ENCODE peak calls at places on chromosomes 6 and 20, in four cellular contexts. One of them, this sample, is unnamed.

GRCh38 chr6:157865249-157865648 is 42.2 kb downstream of the SNX9 start:
- DNase-seq in fibroblast of the aortic adventitia: no peak
- DNase-seq in left ventricle myocardium inferior: no peak
- DNase-seq in A549: no peak
- DNase-seq in this sample: no peak

GRCh38 chr6:6712979-6713514 is 124.5 kb downstream of the LY86 start:
- DNase-seq in fibroblast of the aortic adventitia: peak
- DNase-seq in left ventricle myocardium inferior: no peak
- DNase-seq in A549: no peak
- DNase-seq in this sample: no peak

GRCh38 chr6:16322666-16323312 is 84.4 kb downstream of the GMPR start:
- DNase-seq in left ventricle myocardium inferior: peak
- DNase-seq in fibroblast of the aortic adventitia: peak
- DNase-seq in A549: no peak
- DNase-seq in this sample: peak

GRCh38 chr6:85684125-85684808 is 41.6 kb upstream of the SYNCRIP start:
- DNase-seq in A549: no peak
- DNase-seq in left ventricle myocardium inferior: no peak
- DNase-seq in fibroblast of the aortic adventitia: no peak
- DNase-seq in this sample: no peak

GRCh38 chr6:88728756-88729155 is 234.7 kb downstream of the RNGTT start:
- DNase-seq in left ventricle myocardium inferior: no peak
- DNase-seq in fibroblast of the aortic adventitia: no peak
- DNase-seq in A549: no peak
- DNase-seq in this sample: no peak

GRCh38 chr20:50304883-50305635 is 114.4 kb downstream of the CEBPB start:
- DNase-seq in left ventricle myocardium inferior: peak
- DNase-seq in fibroblast of the aortic adventitia: peak
- DNase-seq in A549: no peak
- DNase-seq in this sample: peak

GRCh38 chr6:150929403-150929802 is 63.9 kb downstream of the MTHFD1L start:
- DNase-seq in left ventricle myocardium inferior: no peak
- DNase-seq in A549: no peak
- DNase-seq in fibroblast of the aortic adventitia: peak
- DNase-seq in this sample: no peak

GRCh38 chr6:112626468-112627082 is 279.4 kb downstream of the RFPL4B start:
- DNase-seq in A549: no peak
- DNase-seq in left ventricle myocardium inferior: no peak
- DNase-seq in fibroblast of the aortic adventitia: peak
- DNase-seq in this sample: peak

GRCh38 chr6:24064832-24065231 is 61.2 kb upstream of the NRSN1 start:
- DNase-seq in fibroblast of the aortic adventitia: no peak
- DNase-seq in A549: no peak
- DNase-seq in left ventricle myocardium inferior: no peak
- DNase-seq in this sample: peak

GRCh38 chr6:97864366-97864765 is 581.4 kb upstream of the MMS22L start:
- DNase-seq in A549: no peak
- DNase-seq in fibroblast of the aortic adventitia: no peak
- DNase-seq in left ventricle myocardium inferior: no peak
- DNase-seq in this sample: no peak

GRCh38 chr6:48036316-48036715 is 74.7 kb downstream of the PTCHD4 start:
- DNase-seq in left ventricle myocardium inferior: no peak
- DNase-seq in A549: no peak
- DNase-seq in fibroblast of the aortic adventitia: peak
- DNase-seq in this sample: peak

GRCh38 chr6:153392156-153392555 is 261.1 kb upstream of the RGS17 start:
- DNase-seq in fibroblast of the aortic adventitia: no peak
- DNase-seq in A549: no peak
- DNase-seq in left ventricle myocardium inferior: no peak
- DNase-seq in this sample: peak

GRCh38 chr6:73929421-73929820 is 233.4 kb downstream of the CD109 start:
- DNase-seq in A549: no peak
- DNase-seq in fibroblast of the aortic adventitia: no peak
- DNase-seq in left ventricle myocardium inferior: no peak
- DNase-seq in this sample: no peak

GRCh38 chr6:11161031-11161966 is 49.8 kb upstream of the ERVFRD-1 start:
- DNase-seq in fibroblast of the aortic adventitia: no peak
- DNase-seq in left ventricle myocardium inferior: no peak
- DNase-seq in A549: no peak
- DNase-seq in this sample: no peak

GRCh38 chr20:38272961-38273360 is 12.4 kb upstream of the KIAA1755 start:
- DNase-seq in A549: no peak
- DNase-seq in left ventricle myocardium inferior: no peak
- DNase-seq in fibroblast of the aortic adventitia: peak
- DNase-seq in this sample: peak

GRCh38 chr6:152232494-152233151 is 404.5 kb downstream of the SYNE1 start:
- DNase-seq in left ventricle myocardium inferior: peak
- DNase-seq in fibroblast of the aortic adventitia: peak
- DNase-seq in A549: no peak
- DNase-seq in this sample: peak

GRCh38 chr6:136791296-136792065 is 796 bp downstream of the MAP3K5 start:
- DNase-seq in fibroblast of the aortic adventitia: peak
- DNase-seq in left ventricle myocardium inferior: peak
- DNase-seq in A549: peak
- DNase-seq in this sample: peak

GRCh38 chr6:365835-366234 is 25.7 kb upstream of the IRF4 start:
- DNase-seq in left ventricle myocardium inferior: no peak
- DNase-seq in fibroblast of the aortic adventitia: no peak
- DNase-seq in A549: no peak
- DNase-seq in this sample: no peak

GRCh38 chr6:48978016-48978415 is 485.0 kb downstream of the MMUT start:
- DNase-seq in left ventricle myocardium inferior: no peak
- DNase-seq in A549: no peak
- DNase-seq in fibroblast of the aortic adventitia: peak
- DNase-seq in this sample: peak

GRCh38 chr6:88631830-88632229 is 331.6 kb downstream of the RNGTT start:
- DNase-seq in fibroblast of the aortic adventitia: no peak
- DNase-seq in A549: no peak
- DNase-seq in left ventricle myocardium inferior: no peak
- DNase-seq in this sample: no peak

GRCh38 chr6:79949235-79949634 is 1.9 kb upstream of the ELOVL4 start:
- DNase-seq in fibroblast of the aortic adventitia: peak
- DNase-seq in left ventricle myocardium inferior: no peak
- DNase-seq in A549: peak
- DNase-seq in this sample: peak

GRCh38 chr20:57194154-57194553 is 72.3 kb downstream of the BMP7 start:
- DNase-seq in fibroblast of the aortic adventitia: no peak
- DNase-seq in A549: no peak
- DNase-seq in left ventricle myocardium inferior: no peak
- DNase-seq in this sample: no peak

GRCh38 chr6:25963426-25964123 is 973 bp downstream of the TRIM38 start:
- DNase-seq in left ventricle myocardium inferior: no peak
- DNase-seq in A549: no peak
- DNase-seq in fibroblast of the aortic adventitia: peak
- DNase-seq in this sample: peak

GRCh38 chr20:24990810-24991252 is 1.7 kb downstream of the APMAP start:
- DNase-seq in A549: no peak
- DNase-seq in left ventricle myocardium inferior: no peak
- DNase-seq in fibroblast of the aortic adventitia: no peak
- DNase-seq in this sample: no peak

GRCh38 chr6:16420715-16421461 is 182.5 kb downstream of the GMPR start:
- DNase-seq in A549: no peak
- DNase-seq in fibroblast of the aortic adventitia: peak
- DNase-seq in left ventricle myocardium inferior: no peak
- DNase-seq in this sample: peak

GRCh38 chr20:37992802-37993538 is 40.3 kb downstream of the TTI1 start:
- DNase-seq in left ventricle myocardium inferior: peak
- DNase-seq in A549: peak
- DNase-seq in fibroblast of the aortic adventitia: peak
- DNase-seq in this sample: peak

DNA sequence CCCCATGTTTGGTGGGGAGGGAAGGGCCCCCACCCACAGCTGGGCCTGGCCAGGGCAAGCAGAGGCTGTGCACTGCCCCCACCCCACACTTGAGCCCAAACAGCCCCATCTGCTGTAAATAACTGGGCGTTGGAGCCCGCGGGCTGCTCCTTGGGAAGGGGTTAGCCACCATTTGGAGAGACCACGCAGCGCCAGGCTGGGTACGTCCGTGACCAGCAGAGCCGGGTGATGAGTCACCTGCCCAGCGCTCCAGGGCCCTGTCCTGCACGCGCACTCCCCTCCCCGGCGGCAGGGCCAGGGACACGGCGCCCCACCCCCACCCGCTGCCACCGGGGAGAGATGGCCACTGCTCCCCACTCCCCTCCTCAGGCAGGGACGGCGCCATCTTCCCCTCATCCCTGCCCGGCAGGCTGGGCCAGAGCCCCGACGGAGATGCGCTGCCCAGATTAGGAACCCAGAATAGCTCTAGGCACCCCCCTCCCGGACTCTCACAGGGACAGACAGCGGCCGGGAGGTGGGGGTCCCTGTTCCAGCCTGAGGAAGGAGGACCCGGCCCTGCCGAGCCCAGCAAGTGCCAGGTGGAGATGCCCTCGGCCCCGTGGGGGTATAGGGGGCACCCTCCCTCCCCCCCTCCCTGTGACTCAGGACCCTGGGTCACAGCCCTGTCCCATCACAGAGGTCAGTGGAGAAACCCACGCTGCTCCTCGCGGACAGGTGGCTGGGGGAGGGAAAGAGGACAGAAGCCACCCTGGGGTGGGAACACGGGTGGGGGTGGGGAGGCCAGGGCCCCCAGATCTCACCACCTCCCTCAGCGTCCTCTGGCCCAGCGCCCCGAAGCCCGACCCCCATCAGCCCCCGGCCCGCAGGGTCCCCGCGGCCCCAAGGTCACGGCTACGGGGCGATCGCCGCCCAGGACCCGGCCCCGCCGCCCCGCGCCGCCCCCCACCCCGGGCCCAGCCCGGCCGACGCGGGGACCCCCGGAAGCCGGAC is 642 bp downstream of the EEF1A2 start:
- DNase-seq in fibroblast of the aortic adventitia: no peak
- DNase-seq in left ventricle myocardium inferior: peak
- DNase-seq in A549: peak
- DNase-seq in this sample: peak
- H3K4me3 ChIP-seq in fibroblast of the aortic adventitia: no peak
- H3K4me3 ChIP-seq in left ventricle myocardium inferior: peak
- H3K4me3 ChIP-seq in A549: peak
- H3K4me3 ChIP-seq in this sample: no peak

DNA sequence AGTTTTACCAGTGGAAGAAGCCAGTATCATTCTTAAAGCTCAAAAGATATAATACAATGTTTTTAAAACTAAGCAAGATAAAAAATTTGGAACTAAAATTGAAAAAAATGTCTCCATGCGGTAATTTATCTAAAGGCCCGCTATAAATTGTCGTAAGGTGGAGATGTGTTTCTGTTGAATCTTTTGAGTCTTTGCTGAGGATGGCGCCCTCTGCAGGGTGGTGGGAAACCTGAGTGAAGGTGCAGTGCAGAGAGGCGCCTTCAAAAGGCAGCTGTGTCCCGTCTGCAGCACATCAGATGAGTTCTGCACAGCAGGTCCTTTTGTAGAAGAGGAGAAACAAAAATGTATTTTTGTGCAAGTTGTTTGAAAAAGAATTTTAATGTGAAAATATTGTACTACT is 29.4 kb upstream of the KIF25 start:
- DNase-seq in left ventricle myocardium inferior: no peak
- DNase-seq in fibroblast of the aortic adventitia: no peak
- DNase-seq in A549: peak
- DNase-seq in this sample: peak
- TF ChIP-seq CTCF in left ventricle myocardium inferior: peak
- TF ChIP-seq CTCF in fibroblast of the aortic adventitia: peak
- TF ChIP-seq CTCF in A549: peak
- TF ChIP-seq CTCF in this sample: peak

DNA sequence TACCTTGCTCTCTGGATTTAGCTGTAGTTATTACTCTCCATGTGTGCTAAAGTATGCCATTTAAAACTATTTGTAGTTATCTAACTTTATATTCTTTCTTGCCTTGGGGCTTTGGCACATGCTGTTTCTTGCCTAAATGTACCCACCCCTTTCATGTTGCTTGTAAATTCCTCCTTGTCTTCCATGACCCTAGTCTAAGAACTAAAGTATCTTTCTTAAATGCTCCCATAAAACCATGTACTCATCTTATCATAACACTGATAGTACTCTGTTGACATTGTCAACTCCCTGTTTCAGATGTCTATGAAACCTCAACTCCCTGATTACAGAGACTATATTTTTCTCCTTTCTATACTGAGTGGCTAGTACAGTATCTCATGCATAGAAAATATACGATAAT is 564.9 kb upstream of the IRAK1BP1 start:
- DNase-seq in fibroblast of the aortic adventitia: no peak
- DNase-seq in A549: no peak
- DNase-seq in left ventricle myocardium inferior: no peak
- DNase-seq in this sample: no peak
- H3K4me3 ChIP-seq in fibroblast of the aortic adventitia: no peak
- H3K4me3 ChIP-seq in A549: no peak
- H3K4me3 ChIP-seq in left ventricle myocardium inferior: no peak
- H3K4me3 ChIP-seq in this sample: no peak

GRCh38 chr6:105136433-105137350 is 43.1 kb downstream of the POPDC3 start:
- DNase-seq in fibroblast of the aortic adventitia: peak
- DNase-seq in left ventricle myocardium inferior: peak
- DNase-seq in A549: peak
- DNase-seq in this sample: peak
- TF ChIP-seq CTCF in fibroblast of the aortic adventitia: peak
- TF ChIP-seq CTCF in left ventricle myocardium inferior: peak
- TF ChIP-seq CTCF in A549: no peak
- TF ChIP-seq CTCF in this sample: no peak

GRCh38 chr20:3660262-3661059 is 2.7 kb downstream of the GFRA4 start:
- DNase-seq in A549: no peak
- DNase-seq in fibroblast of the aortic adventitia: no peak
- DNase-seq in left ventricle myocardium inferior: no peak
- DNase-seq in this sample: no peak

GRCh38 chr20:3663031-3663701 is at the start of gene GFRA4:
- DNase-seq in fibroblast of the aortic adventitia: no peak
- DNase-seq in left ventricle myocardium inferior: no peak
- DNase-seq in A549: no peak
- DNase-seq in this sample: no peak

GRCh38 chr20:3659492-3660261 is 3.5 kb downstream of the GFRA4 start:
- DNase-seq in A549: no peak
- DNase-seq in fibroblast of the aortic adventitia: no peak
- DNase-seq in left ventricle myocardium inferior: no peak
- DNase-seq in this sample: no peak

GRCh38 chr20:3661836-3662665 is 1.1 kb downstream of the GFRA4 start:
- DNase-seq in A549: no peak
- DNase-seq in fibroblast of the aortic adventitia: no peak
- DNase-seq in left ventricle myocardium inferior: no peak
- DNase-seq in this sample: no peak

GRCh38 chr20:3661060-3661820 is 2.0 kb downstream of the GFRA4 start:
- DNase-seq in left ventricle myocardium inferior: no peak
- DNase-seq in A549: no peak
- DNase-seq in fibroblast of the aortic adventitia: no peak
- DNase-seq in this sample: no peak
- H3K4me3 ChIP-seq in left ventricle myocardium inferior: peak
- H3K4me3 ChIP-seq in A549: peak
- H3K4me3 ChIP-seq in fibroblast of the aortic adventitia: no peak
- H3K4me3 ChIP-seq in this sample: no peak

This sample was measured in fibroblast of mammary gland.